ENCODE peak calls at places on chromosomes 3 and 15, in ten cellular contexts. One of them, this sample, is unnamed.
A peak's percentile ranks its signal among the peaks of the same experiment; 100 is the strongest.

GRCh38 chr3:58101499-58102370 is 93.5 kb downstream of the FLNB start:
- DNase-seq in MV-4-11: no peak
- DNase-seq in fibroblast of pulmonary artery: no peak
- DNase-seq in GM12865: no peak
- DNase-seq in HTR-8/SVneo: no peak
- DNase-seq in mesendoderm: no peak
- DNase-seq in NCI-H345: no peak
- DNase-seq in NAMALWA: no peak
- DNase-seq in mesenteric fat pad: no peak
- DNase-seq in activated CD4-positive, CD25-positive, alpha-beta regulatory T cell: no peak
- DNase-seq in this sample: no peak

GRCh38 chr3:123636431-123636841 is 51.6 kb upstream of the HACD2 start:
- DNase-seq in GM12865: no peak
- DNase-seq in MV-4-11: no peak
- DNase-seq in HTR-8/SVneo: no peak
- DNase-seq in NCI-H345: no peak
- DNase-seq in NAMALWA: no peak
- DNase-seq in fibroblast of pulmonary artery: no peak
- DNase-seq in activated CD4-positive, CD25-positive, alpha-beta regulatory T cell: no peak
- DNase-seq in mesendoderm: peak; percentile 79
- DNase-seq in mesenteric fat pad: no peak
- DNase-seq in this sample: no peak

GRCh38 chr15:77822631-77823230 is 190.0 kb upstream of the LINGO1 start:
- DNase-seq in activated CD4-positive, CD25-positive, alpha-beta regulatory T cell: no peak
- DNase-seq in GM12865: no peak
- DNase-seq in NAMALWA: no peak
- DNase-seq in fibroblast of pulmonary artery: no peak
- DNase-seq in HTR-8/SVneo: no peak
- DNase-seq in mesendoderm: no peak
- DNase-seq in NCI-H345: no peak
- DNase-seq in MV-4-11: no peak
- DNase-seq in mesenteric fat pad: no peak
- DNase-seq in this sample: no peak

GRCh38 chr3:32078085-32078634 is 28.3 kb upstream of the GPD1L start:
- DNase-seq in mesenteric fat pad: no peak
- DNase-seq in mesendoderm: no peak
- DNase-seq in MV-4-11: no peak
- DNase-seq in HTR-8/SVneo: no peak
- DNase-seq in NCI-H345: no peak
- DNase-seq in fibroblast of pulmonary artery: no peak
- DNase-seq in NAMALWA: no peak
- DNase-seq in activated CD4-positive, CD25-positive, alpha-beta regulatory T cell: no peak
- DNase-seq in GM12865: no peak
- DNase-seq in this sample: no peak

GRCh38 chr15:25738171-25738792 is 124.8 kb downstream of the ATP10A start:
- DNase-seq in mesendoderm: no peak
- DNase-seq in NAMALWA: no peak
- DNase-seq in GM12865: no peak
- DNase-seq in HTR-8/SVneo: no peak
- DNase-seq in MV-4-11: peak; percentile 87
- DNase-seq in NCI-H345: no peak
- DNase-seq in mesenteric fat pad: no peak
- DNase-seq in fibroblast of pulmonary artery: no peak
- DNase-seq in activated CD4-positive, CD25-positive, alpha-beta regulatory T cell: no peak
- DNase-seq in this sample: no peak

GRCh38 chr3:28286595-28286994 is 45.2 kb downstream of the CMC1 start:
- DNase-seq in HTR-8/SVneo: peak; percentile 19
- DNase-seq in GM12865: peak; percentile 37
- DNase-seq in fibroblast of pulmonary artery: peak; percentile 67
- DNase-seq in MV-4-11: peak; percentile 75
- DNase-seq in mesenteric fat pad: no peak
- DNase-seq in mesendoderm: peak; percentile 45
- DNase-seq in activated CD4-positive, CD25-positive, alpha-beta regulatory T cell: no peak
- DNase-seq in NCI-H345: peak; percentile 14
- DNase-seq in NAMALWA: peak; percentile 61
- DNase-seq in this sample: no peak

GRCh38 chr3:59559721-59560514 is 510.1 kb upstream of the CFAP20DC start:
- DNase-seq in activated CD4-positive, CD25-positive, alpha-beta regulatory T cell: no peak
- DNase-seq in GM12865: no peak
- DNase-seq in mesendoderm: peak; percentile 87
- DNase-seq in MV-4-11: peak; percentile 89
- DNase-seq in NCI-H345: no peak
- DNase-seq in NAMALWA: no peak
- DNase-seq in fibroblast of pulmonary artery: peak; percentile 90
- DNase-seq in mesenteric fat pad: no peak
- DNase-seq in HTR-8/SVneo: peak; percentile 11
- DNase-seq in this sample: peak; percentile 30

GRCh38 chr3:134885877-134886621 is 91.0 kb downstream of the EPHB1 start:
- DNase-seq in activated CD4-positive, CD25-positive, alpha-beta regulatory T cell: no peak
- DNase-seq in fibroblast of pulmonary artery: no peak
- DNase-seq in NCI-H345: no peak
- DNase-seq in mesenteric fat pad: no peak
- DNase-seq in GM12865: peak; percentile 73
- DNase-seq in NAMALWA: no peak
- DNase-seq in mesendoderm: peak; percentile 56
- DNase-seq in MV-4-11: no peak
- DNase-seq in HTR-8/SVneo: no peak
- DNase-seq in this sample: no peak

GRCh38 chr15:39641187-39641889 is 60.5 kb downstream of the THBS1 start:
- DNase-seq in NCI-H345: no peak
- DNase-seq in fibroblast of pulmonary artery: no peak
- DNase-seq in activated CD4-positive, CD25-positive, alpha-beta regulatory T cell: no peak
- DNase-seq in mesendoderm: no peak
- DNase-seq in GM12865: no peak
- DNase-seq in MV-4-11: no peak
- DNase-seq in mesenteric fat pad: no peak
- DNase-seq in HTR-8/SVneo: no peak
- DNase-seq in NAMALWA: no peak
- DNase-seq in this sample: no peak

GRCh38 chr3:132872711-132873110 is 150.5 kb upstream of the NPHP3 start:
- DNase-seq in GM12865: no peak
- DNase-seq in NCI-H345: no peak
- DNase-seq in mesenteric fat pad: no peak
- DNase-seq in NAMALWA: no peak
- DNase-seq in activated CD4-positive, CD25-positive, alpha-beta regulatory T cell: no peak
- DNase-seq in MV-4-11: no peak
- DNase-seq in fibroblast of pulmonary artery: no peak
- DNase-seq in HTR-8/SVneo: no peak
- DNase-seq in mesendoderm: no peak
- DNase-seq in this sample: no peak

GRCh38 chr3:120645083-120645800 is 36.8 kb downstream of the HGD start:
- DNase-seq in NAMALWA: no peak
- DNase-seq in MV-4-11: peak; percentile 20
- DNase-seq in fibroblast of pulmonary artery: peak; percentile 84
- DNase-seq in NCI-H345: no peak
- DNase-seq in activated CD4-positive, CD25-positive, alpha-beta regulatory T cell: no peak
- DNase-seq in HTR-8/SVneo: no peak
- DNase-seq in mesendoderm: peak; percentile 42
- DNase-seq in mesenteric fat pad: no peak
- DNase-seq in GM12865: no peak
- DNase-seq in this sample: no peak

GRCh38 chr15:101431748-101432147 is 57.8 kb downstream of the PCSK6 start:
- DNase-seq in MV-4-11: no peak
- DNase-seq in fibroblast of pulmonary artery: no peak
- DNase-seq in mesenteric fat pad: no peak
- DNase-seq in GM12865: no peak
- DNase-seq in mesendoderm: no peak
- DNase-seq in NAMALWA: no peak
- DNase-seq in HTR-8/SVneo: no peak
- DNase-seq in NCI-H345: no peak
- DNase-seq in activated CD4-positive, CD25-positive, alpha-beta regulatory T cell: no peak
- DNase-seq in this sample: no peak

GRCh38 chr3:45927881-45928280 is 15.4 kb upstream of the CXCR6 start:
- DNase-seq in NCI-H345: no peak
- DNase-seq in mesenteric fat pad: no peak
- DNase-seq in HTR-8/SVneo: no peak
- DNase-seq in mesendoderm: no peak
- DNase-seq in NAMALWA: no peak
- DNase-seq in activated CD4-positive, CD25-positive, alpha-beta regulatory T cell: no peak
- DNase-seq in fibroblast of pulmonary artery: no peak
- DNase-seq in GM12865: no peak
- DNase-seq in MV-4-11: no peak
- DNase-seq in this sample: no peak

GRCh38 chr15:76336254-76337046 is at the start of gene ISL2:
- DNase-seq in GM12865: peak; percentile 97
- DNase-seq in mesenteric fat pad: peak; percentile 91
- DNase-seq in fibroblast of pulmonary artery: peak; percentile 89
- DNase-seq in mesendoderm: peak; percentile 96
- DNase-seq in NCI-H345: peak; percentile 25
- DNase-seq in activated CD4-positive, CD25-positive, alpha-beta regulatory T cell: no peak
- DNase-seq in HTR-8/SVneo: peak; percentile 96
- DNase-seq in MV-4-11: peak; percentile 97
- DNase-seq in NAMALWA: peak; percentile 90
- DNase-seq in this sample: peak; percentile 79

GRCh38 chr3:46585799-46586693 is 19.9 kb upstream of the LRRC2 start:
- DNase-seq in activated CD4-positive, CD25-positive, alpha-beta regulatory T cell: no peak
- DNase-seq in NCI-H345: no peak
- DNase-seq in NAMALWA: no peak
- DNase-seq in GM12865: no peak
- DNase-seq in mesenteric fat pad: no peak
- DNase-seq in mesendoderm: peak; percentile 50
- DNase-seq in HTR-8/SVneo: no peak
- DNase-seq in fibroblast of pulmonary artery: no peak
- DNase-seq in MV-4-11: no peak
- DNase-seq in this sample: no peak

GRCh38 chr15:81073796-81074195 is 60.3 kb upstream of the CFAP161 start:
- DNase-seq in mesendoderm: no peak
- DNase-seq in fibroblast of pulmonary artery: no peak
- DNase-seq in mesenteric fat pad: no peak
- DNase-seq in GM12865: no peak
- DNase-seq in HTR-8/SVneo: no peak
- DNase-seq in activated CD4-positive, CD25-positive, alpha-beta regulatory T cell: no peak
- DNase-seq in NCI-H345: no peak
- DNase-seq in MV-4-11: no peak
- DNase-seq in NAMALWA: no peak
- DNase-seq in this sample: no peak